ENCODE peak calls at places on chromosomes 5 and 9, in six cellular contexts. Z is stimulated activated CD8-positive, alpha-beta memory T cell treated with anti-CD3 and anti-CD28 coated beads, Interleukin-15, amount 100 ng/mL, for 1 hour; L is activated CD4-positive, alpha-beta T cell treated with anti-CD3 and anti-CD28 coated beads, Interleukin-2, amount 10 ng/mL, durations not matched to agents 7 days and 5 days; M is NCI-H446 treated with DMSO at 0.1 percent for 48 hours; T is LoVo; J is GM23248. E is an unnamed sample.

GRCh38 chr5:56917534-56917933 is 8.1 kb downstream of the SETD9 start:
- DNase-seq in T (no peak), M (no peak), Z (no peak), J (no peak), L (no peak), E (peak)

GRCh38 chr5:5179597-5179996 is 39.5 kb downstream of the ADAMTS16 start:
- DNase-seq in Z (no peak), T (no peak), M (no peak), J (no peak), L (no peak), E (no peak)

GRCh38 chr9:88933607-88934379 is 57.5 kb upstream of the S1PR3 start:
- DNase-seq in J (no peak), L (no peak), M (no peak), Z (no peak), T (no peak), E (no peak)

GRCh38 chr5:32027093-32027716 is 146.9 kb downstream of the GOLPH3 start:
- DNase-seq in Z (no peak), M (no peak), T (no peak), L (no peak), J (peak), E (no peak)

GRCh38 chr9:87375397-87376073 is 122.1 kb upstream of the DAPK1 start:
- DNase-seq in M (no peak), T (no peak), L (no peak), J (peak), Z (no peak), E (no peak)

GRCh38 chr9:12069366-12069765 is 623.8 kb upstream of the TYRP1 start:
- DNase-seq in M (no peak), T (no peak), L (no peak), Z (no peak), J (no peak), E (no peak)

GRCh38 chr5:21142791-21143190 is 1154.8 kb upstream of the CDH18 start:
- DNase-seq in Z (no peak), L (peak), M (no peak), T (no peak), J (no peak), E (no peak)

GRCh38 chr5:34748431-34748830 is 90.5 kb upstream of the TTC23L start:
- DNase-seq in M (no peak), Z (no peak), J (no peak), T (no peak), L (no peak), E (no peak)

GRCh38 chr9:98104445-98104881 is 14.6 kb downstream of the TRIM14 start:
- DNase-seq in T (no peak), M (no peak), Z (no peak), J (no peak), L (no peak), E (no peak)

E was measured in Right ventricle myocardium inferior.